ENCODE peak calls at places on chromosomes 11 and 22, in nine cellular contexts. Q is GM23338; R is heart right ventricle; V is IMR-90; U is K562; A is CD8-positive, alpha-beta T cell; S is A549; J is cardiac muscle cell; D is neural progenitor cell. O is an unnamed sample. For H3K4me1, the result is how much of the 10 kb centered on the place peaks cover.

GRCh38 chr11:10504490-10504889 is 36.5 kb downstream of the RNF141 start:
- DNase-seq in Q (no peak), R (no peak), V (no peak), U (no peak), A (no peak), S (no peak), J (no peak), D (no peak), O (no peak)

GRCh38 chr22:24225044-24225601 is 19.8 kb downstream of the GGT5 start:
- DNase-seq in Q (no peak), R (no peak), V (no peak), U (no peak), A (no peak), S (no peak), J (no peak), D (no peak), O (no peak)

GRCh38 chr11:45091563-45092392 is 54.7 kb upstream of the PRDM11 start:
- DNase-seq in Q (peak), R (peak), V (no peak), U (no peak), A (no peak), S (no peak), J (peak), D (peak), O (no peak)

GRCh38 chr11:34358666-34359547 is 1.1 kb upstream of the ABTB2 start:
- DNase-seq in Q (peak), R (peak), V (peak), U (peak), A (peak), S (peak), J (peak), D (peak), O (no peak)

GRCh38 chr11:2797741-2798361 is 87.7 kb downstream of the CDKN1C start:
- DNase-seq in Q (no peak), R (peak), V (no peak), U (no peak), A (no peak), S (no peak), J (no peak), D (no peak), O (no peak)

GRCh38 chr11:64344160-64344559 is 4.2 kb downstream of the CCDC88B start:
- DNase-seq in Q (no peak), R (no peak), V (no peak), U (no peak), A (no peak), S (no peak), J (no peak), D (no peak), O (no peak)

GRCh38 chr11:4607111-4607510 is 920 bp downstream of the TRIM68 start:
- DNase-seq in Q (no peak), R (no peak), V (peak), U (no peak), A (no peak), S (no peak), J (peak), D (no peak), O (no peak)

GRCh38 chr11:33329705-33330329 is 72.6 kb downstream of the HIPK3 start:
- DNase-seq in Q (peak), R (no peak), V (peak), U (peak), A (peak), S (peak), J (peak), D (peak), O (no peak)

GRCh38 chr11:130202818-130203671 is 43.5 kb downstream of the ST14 start:
- DNase-seq in Q (no peak), R (no peak), V (no peak), U (no peak), A (no peak), S (no peak), J (no peak), D (no peak), O (no peak)

GRCh38 chr11:12827369-12827768 is 153.1 kb downstream of the TEAD1 start:
- DNase-seq in Q (no peak), R (no peak), V (no peak), U (no peak), A (no peak), S (no peak), J (no peak), D (no peak), O (no peak)

GRCh38 chr11:115409691-115410220 is 94.5 kb downstream of the CADM1 start:
- DNase-seq in Q (peak), R (no peak), V (peak), U (no peak), A (no peak), S (no peak), J (no peak), D (peak), O (no peak)

GRCh38 chr11:44572431-44572830 is 7.0 kb downstream of the CD82 start:
- DNase-seq in Q (no peak), R (no peak), V (no peak), U (no peak), A (no peak), S (no peak), J (no peak), D (no peak), O (no peak)

DNA sequence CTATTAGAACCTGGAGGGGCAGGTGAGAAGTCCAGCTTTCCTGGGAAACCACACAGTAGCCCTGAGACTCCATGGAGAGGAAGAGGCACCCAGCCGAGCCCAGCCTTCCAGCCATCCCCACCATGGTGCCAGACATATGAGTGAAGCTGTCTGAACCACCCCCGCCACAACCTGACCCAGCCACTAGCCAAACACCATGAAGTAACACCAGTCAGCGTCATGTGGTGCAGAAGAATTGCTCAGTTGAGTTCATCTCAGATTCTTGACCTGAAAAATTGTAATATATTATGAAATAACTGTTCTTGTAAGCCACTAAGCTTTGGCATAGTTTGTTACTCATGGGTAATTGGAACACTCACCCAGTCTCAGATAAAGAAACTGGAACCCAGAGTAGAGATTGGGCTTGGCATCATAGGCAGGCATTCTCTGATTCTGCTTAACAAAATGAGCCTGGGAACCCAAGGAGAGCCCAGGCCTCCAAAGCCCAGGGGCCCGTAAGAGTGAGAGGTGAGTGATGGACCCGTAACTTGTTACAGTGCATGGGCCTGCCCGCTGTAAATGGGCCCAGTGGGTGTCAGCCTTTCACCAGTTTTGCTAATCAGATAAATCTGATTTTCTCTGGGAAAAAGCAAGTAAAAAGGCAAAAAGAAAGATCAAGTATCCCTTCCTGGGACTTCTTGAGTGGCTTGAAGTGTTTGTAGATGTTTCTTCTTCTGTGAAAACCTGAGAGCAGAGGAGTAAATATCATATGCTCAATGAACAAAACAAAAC is 305.5 kb downstream of the DDX10 start:
- DNase-seq in Q (no peak), R (no peak), V (no peak), U (no peak), A (no peak), S (no peak), J (peak), D (no peak), O (no peak)
- TF ChIP-seq CTCF in Q (peak), R (no peak), V (no peak), U (no peak), A (no peak), S (no peak), J (no peak), D (peak), O (no peak)

GRCh38 chr11:72067676-72068075 is 12.7 kb downstream of the NUMA1 start:
- DNase-seq in Q (no peak), R (no peak), V (no peak), U (no peak), A (no peak), S (no peak), J (no peak), D (no peak), O (no peak)

GRCh38 chr11:72066855-72067254 is 13.5 kb downstream of the NUMA1 start:
- DNase-seq in Q (no peak), R (no peak), V (no peak), U (no peak), A (no peak), S (no peak), J (no peak), D (no peak), O (no peak)

GRCh38 chr11:72069787-72070251 is 10.5 kb downstream of the NUMA1 start:
- DNase-seq in Q (peak), R (peak), V (peak), U (peak), A (no peak), S (peak), J (peak), D (peak), O (no peak)

GRCh38 chr11:72069200-72069599 is 11.1 kb downstream of the NUMA1 start:
- DNase-seq in Q (no peak), R (no peak), V (no peak), U (no peak), A (no peak), S (no peak), J (no peak), D (no peak), O (no peak)

DNA sequence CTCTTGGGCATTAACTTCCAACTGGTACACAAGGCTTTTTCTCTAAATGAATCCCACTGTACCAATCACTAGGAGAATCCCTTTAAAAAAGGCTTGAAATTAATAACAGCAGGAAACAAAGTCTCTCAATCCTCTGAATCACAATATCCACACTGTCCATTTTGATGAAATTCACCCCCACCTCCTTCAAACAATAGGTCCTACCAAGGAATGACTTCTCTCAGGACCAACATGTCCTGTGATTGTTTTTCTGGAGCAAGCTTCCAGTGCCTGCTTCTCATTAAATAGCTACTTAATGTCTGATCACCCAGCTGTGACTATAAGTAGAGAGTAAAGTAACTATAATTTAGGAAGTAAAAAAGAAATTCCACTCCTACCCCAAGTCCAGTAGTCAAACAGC is 13.1 kb downstream of the NUMA1 start:
- DNase-seq in Q (no peak), R (no peak), V (no peak), U (no peak), A (no peak), S (no peak), J (no peak), D (no peak), O (no peak)
- H3K4me1 ChIP-seq in Q (under half), R (under half), V (under half), U (under half), A (under half), S (under half), J (under half), D (under half), O (under half)

GRCh38 chr22:29203883-29204282 is 1.8 kb upstream of the EMID1 start:
- DNase-seq in Q (no peak), R (no peak), V (no peak), U (no peak), A (no peak), S (no peak), J (no peak), D (peak), O (no peak)

GRCh38 chr22:29203456-29203855 is 2.2 kb upstream of the EMID1 start:
- DNase-seq in Q (no peak), R (no peak), V (no peak), U (no peak), A (no peak), S (no peak), J (no peak), D (no peak), O (no peak)

GRCh38 chr22:29201722-29202230 is 3.9 kb upstream of the EMID1 start:
- DNase-seq in Q (no peak), R (no peak), V (no peak), U (no peak), A (no peak), S (no peak), J (no peak), D (no peak), O (no peak)

GRCh38 chr22:29200901-29201300 is 4.8 kb upstream of the EMID1 start:
- DNase-seq in Q (no peak), R (no peak), V (no peak), U (no peak), A (no peak), S (no peak), J (no peak), D (no peak), O (no peak)

DNA sequence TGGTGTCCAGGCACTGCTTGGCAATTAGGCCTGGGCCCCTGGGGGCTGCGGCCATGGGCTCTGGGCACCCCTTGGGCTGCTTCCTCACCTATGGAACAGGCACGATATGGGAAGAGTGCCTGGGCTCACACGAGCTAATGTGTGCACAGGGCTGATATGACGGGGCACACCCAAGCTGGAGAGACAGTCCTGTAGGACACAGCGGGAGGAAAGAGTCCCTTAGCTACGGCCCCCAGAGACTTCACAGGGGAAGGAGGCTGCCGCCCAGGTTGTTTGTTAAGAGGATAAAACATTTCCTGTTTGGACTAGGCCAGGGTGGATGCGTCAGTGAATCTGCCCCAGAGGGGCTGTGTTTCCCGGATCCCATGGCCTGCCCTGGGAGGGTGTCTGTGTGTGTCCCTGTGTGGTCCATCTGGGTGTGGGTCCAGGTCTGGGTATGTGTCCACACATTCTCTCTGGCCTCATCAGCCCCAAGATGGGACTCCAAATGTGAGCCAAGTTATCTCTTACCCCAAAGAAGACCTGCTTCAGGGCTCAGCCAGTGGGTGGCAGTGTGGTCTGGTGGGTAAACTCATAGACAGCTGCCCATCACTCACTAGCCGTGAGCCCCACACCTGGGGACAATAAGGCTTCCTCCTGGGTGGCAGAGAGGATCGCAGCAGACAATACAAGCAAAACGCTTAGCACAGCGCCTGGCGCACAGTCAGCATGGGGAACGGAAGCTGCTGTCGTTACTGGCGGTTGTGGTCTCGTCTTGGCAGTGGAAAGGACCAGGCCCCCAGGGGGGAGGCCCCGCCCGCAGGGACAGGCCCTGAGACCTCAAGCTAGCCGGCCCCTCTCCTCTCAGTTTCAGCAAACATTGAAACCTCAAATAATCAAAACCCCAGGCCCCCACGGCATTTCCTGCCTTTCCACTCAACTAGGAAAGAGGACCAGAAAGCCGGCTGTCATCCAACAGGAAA is 3.2 kb upstream of the EMID1 start:
- DNase-seq in Q (peak), R (peak), V (peak), U (peak), A (peak), S (peak), J (peak), D (peak), O (no peak)
- TF ChIP-seq CTCF in Q (peak), R (peak), V (peak), U (peak), A (no peak), S (peak), J (peak), D (peak), O (no peak)

GRCh38 chr11:27465629-27466028 is 7.0 kb downstream of the LGR4 start:
- DNase-seq in Q (no peak), R (no peak), V (no peak), U (no peak), A (no peak), S (no peak), J (no peak), D (no peak), O (no peak)
- H3K4me1 ChIP-seq in Q (half or more), R (under half), V (under half), U (under half), A (under half), S (half or more), J (half or more), D (half or more), O (under half)

DNA sequence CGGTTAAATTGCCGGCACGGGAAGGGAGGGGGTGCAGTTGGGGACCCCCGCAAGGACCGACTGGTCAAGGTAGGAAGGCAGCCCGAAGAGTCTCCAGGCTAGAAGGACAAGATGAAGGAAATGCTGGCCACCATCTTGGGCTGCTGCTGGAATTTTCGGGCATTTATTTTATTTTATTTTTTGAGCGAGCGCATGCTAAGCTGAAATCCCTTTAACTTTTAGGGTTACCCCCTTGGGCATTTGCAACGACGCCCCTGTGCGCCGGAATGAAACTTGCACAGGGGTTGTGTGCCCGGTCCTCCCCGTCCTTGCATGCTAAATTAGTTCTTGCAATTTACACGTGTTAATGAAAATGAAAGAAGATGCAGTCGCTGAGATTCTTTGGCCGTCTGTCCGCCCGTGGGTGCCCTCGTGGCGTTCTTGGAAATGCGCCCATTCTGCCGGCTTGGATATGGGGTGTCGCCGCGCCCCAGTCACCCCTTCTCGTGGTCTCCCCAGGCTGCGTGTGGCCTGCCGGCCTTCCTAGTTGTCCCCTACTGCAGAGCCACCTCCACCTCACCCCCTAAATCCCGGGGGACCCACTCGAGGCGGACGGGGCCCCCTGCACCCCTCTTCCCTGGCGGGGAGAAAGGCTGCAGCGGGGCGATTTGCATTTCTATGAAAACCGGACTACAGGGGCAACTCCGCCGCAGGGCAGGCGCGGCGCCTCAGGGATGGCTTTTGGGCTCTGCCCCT is 529 bp upstream of the CCND1 start:
- DNase-seq in Q (peak), R (no peak), V (no peak), U (no peak), A (no peak), S (no peak), J (peak), D (peak), O (no peak)
- TF ChIP-seq CTCF in Q (no peak), R (no peak), V (no peak), U (no peak), A (no peak), S (no peak), J (no peak), D (no peak), O (no peak)

GRCh38 chr22:38632528-38632927 is 23.7 kb downstream of the FAM227A start:
- DNase-seq in Q (no peak), R (no peak), V (no peak), U (peak), A (no peak), S (no peak), J (no peak), D (no peak), O (no peak)
- H3K4me1 ChIP-seq in Q (under half), R (under half), V (under half), U (under half), A (under half), S (under half), J (under half), D (under half), O (under half)

GRCh38 chr11:93017821-93018690 is 48.6 kb downstream of the MTNR1B start:
- DNase-seq in Q (peak), R (no peak), V (no peak), U (no peak), A (no peak), S (no peak), J (peak), D (no peak), O (no peak)
- TF ChIP-seq CTCF in Q (peak), R (no peak), V (peak), U (no peak), A (no peak), S (no peak), J (no peak), D (no peak), O (no peak)